ENCODE peak calls at places on chromosomes 7 and 10, in five cellular contexts. Z is hepatocyte, J is astrocyte of the spinal cord, T is fibroblast of lung, M is kidney. F is an unnamed sample.

GRCh38 chr7:100195222-100195621 is 17.5 kb downstream of the STAG3 start:
- DNase-seq in T (no peak), J (no peak), Z (no peak), M (no peak), F (no peak)

GRCh38 chr7:77439572-77439971 is 23.4 kb upstream of the GSAP start:
- DNase-seq in Z (peak), M (no peak), J (no peak), T (no peak), F (no peak)

GRCh38 chr10:114751856-114752255 is 69.7 kb upstream of the FHIP2A start:
- DNase-seq in J (peak), Z (no peak), T (peak), M (no peak), F (no peak)

GRCh38 chr7:21850531-21851285 is 95.0 kb downstream of the CDCA7L start:
- DNase-seq in Z (no peak), T (peak), J (peak), M (no peak), F (peak)

GRCh38 chr7:108299251-108300014 is 156.8 kb downstream of the NRCAM start:
- DNase-seq in Z (peak), M (no peak), J (peak), T (peak), F (no peak)

GRCh38 chr10:71038234-71038633 is 149.9 kb upstream of the PCBD1 start:
- DNase-seq in M (no peak), Z (no peak), T (no peak), J (no peak), F (no peak)

GRCh38 chr7:73945022-73945421 is 83.0 kb upstream of the ELN start:
- DNase-seq in Z (no peak), T (no peak), J (no peak), M (no peak), F (no peak)

GRCh38 chr10:17781856-17782255 is 27.3 kb upstream of the MRC1 start:
- DNase-seq in T (no peak), M (no peak), Z (no peak), J (no peak), F (no peak)

GRCh38 chr7:27686315-27686714 is 23.6 kb upstream of the HIBADH start:
- DNase-seq in J (no peak), Z (no peak), T (peak), M (no peak), F (no peak)

GRCh38 chr7:126656165-126656564 is 596.6 kb downstream of the GRM8 start:
- DNase-seq in Z (no peak), M (no peak), T (no peak), J (no peak), F (no peak)

GRCh38 chr10:17425584-17426262 is 28.7 kb downstream of the ST8SIA6 start:
- DNase-seq in J (no peak), Z (no peak), T (no peak), M (no peak), F (no peak)

GRCh38 chr7:99369767-99370353 is 4.7 kb upstream of the ARPC1B start:
- DNase-seq in Z (no peak), J (peak), T (peak), M (no peak), F (no peak)

GRCh38 chr7:158228986-158229385 is 358.6 kb downstream of the PTPRN2 start:
- DNase-seq in Z (no peak), T (no peak), J (no peak), M (no peak), F (no peak)

GRCh38 chr10:133530506-133530905 is 3.3 kb downstream of the CYP2E1 start:
- DNase-seq in J (no peak), Z (no peak), T (no peak), M (peak), F (no peak)

GRCh38 chr10:110355922-110356627 is 51.4 kb upstream of the SMNDC1 start:
- DNase-seq in T (no peak), J (no peak), Z (no peak), M (no peak), F (no peak)

GRCh38 chr7:24057243-24057642 is 226.7 kb upstream of the NPY start:
- DNase-seq in M (no peak), Z (no peak), J (no peak), T (no peak), F (no peak)
- TF ChIP-seq CTCF in M (no peak), Z (no peak), J (peak), T (no peak), F (no peak)

DNA sequence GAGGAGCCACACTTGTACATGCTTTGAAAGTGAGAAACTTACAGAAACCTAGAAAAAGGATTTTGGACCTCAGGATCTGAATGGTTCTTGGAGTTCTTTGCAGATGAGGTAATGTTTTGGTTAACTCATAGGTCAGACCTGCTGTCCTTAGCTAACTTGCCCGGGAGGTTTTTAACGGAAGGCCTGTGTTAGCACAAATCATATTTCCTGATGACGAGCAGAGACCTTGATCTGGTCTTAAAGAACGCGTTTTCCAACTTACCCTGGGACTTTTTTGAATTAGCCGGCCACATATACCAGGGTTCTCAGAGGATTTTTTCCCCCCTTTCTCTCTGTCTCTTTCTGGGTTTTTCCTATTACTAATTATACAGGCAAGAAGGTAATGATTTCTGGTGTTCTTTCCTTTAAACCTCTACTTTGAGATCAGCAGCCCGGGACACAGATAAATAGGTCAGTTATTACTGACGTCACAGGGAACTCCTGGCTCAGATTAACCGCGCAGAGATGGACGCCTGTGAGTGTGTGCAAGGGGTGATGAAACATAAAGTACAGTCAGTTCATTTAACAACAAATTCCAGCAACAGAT is 101.8 kb upstream of the KLF6 start:
- DNase-seq in M (no peak), J (peak), T (peak), Z (peak), F (peak)
- H3K4me3 ChIP-seq in M (no peak), J (no peak), T (peak), Z (no peak), F (no peak)

GRCh38 chr10:6406220-6407033 is 173.6 kb downstream of the PRKCQ start:
- DNase-seq in M (no peak), Z (no peak), J (peak), T (peak), F (no peak)
- TF ChIP-seq CTCF in M (peak), Z (peak), J (peak), T (peak), F (peak)

DNA sequence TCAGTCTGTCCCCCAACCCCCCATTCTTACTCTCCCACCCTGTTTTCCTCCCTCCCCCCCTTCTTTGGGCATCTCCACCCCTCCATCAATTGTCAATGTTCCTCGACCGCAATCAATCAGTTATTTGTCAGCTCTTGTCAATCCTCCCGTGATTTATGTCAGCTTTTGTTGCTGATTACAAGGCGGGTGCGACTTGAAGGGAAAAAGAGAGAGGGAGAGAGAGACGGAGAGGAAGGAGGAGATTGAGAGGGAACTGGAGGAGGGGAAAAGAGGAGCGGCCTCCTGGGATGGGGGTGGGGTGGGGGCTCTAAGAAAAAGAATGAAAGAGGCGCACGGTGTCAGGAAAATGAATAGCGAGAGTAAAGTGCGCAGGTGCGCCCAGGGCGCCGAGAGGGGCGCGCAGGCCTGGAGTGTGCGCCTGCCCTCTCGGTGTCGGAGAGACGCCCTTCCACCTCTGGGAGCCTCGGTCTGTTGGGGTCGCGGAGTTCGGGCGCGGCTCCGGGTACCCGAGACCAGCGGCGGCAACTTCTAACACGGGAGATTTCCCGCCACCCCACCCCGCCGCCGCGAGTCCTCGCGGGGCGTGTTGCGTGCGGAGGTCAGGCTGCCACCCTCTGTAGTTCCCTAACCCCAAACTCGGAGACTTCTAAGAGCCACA is 1.1 kb upstream of the ZNF503 start:
- DNase-seq in J (no peak), M (peak), Z (peak), T (no peak), F (no peak)
- H3K4me3 ChIP-seq in J (peak), M (peak), Z (peak), T (peak), F (peak)

GRCh38 chr7:47100815-47101435 is 481.0 kb downstream of the TNS3 start:
- DNase-seq in J (peak), T (peak), M (no peak), Z (peak), F (no peak)
- TF ChIP-seq CTCF in J (peak), T (peak), M (peak), Z (peak), F (peak)

GRCh38 chr7:140867467-140868314 is 57.0 kb downstream of the BRAF start:
- DNase-seq in Z (no peak), J (no peak), M (no peak), T (no peak), F (no peak)
- H3K4me3 ChIP-seq in Z (no peak), J (no peak), M (no peak), T (no peak), F (no peak)

GRCh38 chr10:128247576-128247975 is 121.4 kb upstream of the MKI67 start:
- DNase-seq in J (no peak), M (no peak), Z (no peak), T (no peak), F (no peak)

GRCh38 chr10:128245026-128245425 is 118.8 kb upstream of the MKI67 start:
- DNase-seq in M (no peak), T (no peak), Z (no peak), J (no peak), F (no peak)

GRCh38 chr10:128237710-128238109 is 111.5 kb upstream of the MKI67 start:
- DNase-seq in T (no peak), J (no peak), M (no peak), Z (no peak), F (no peak)

DNA sequence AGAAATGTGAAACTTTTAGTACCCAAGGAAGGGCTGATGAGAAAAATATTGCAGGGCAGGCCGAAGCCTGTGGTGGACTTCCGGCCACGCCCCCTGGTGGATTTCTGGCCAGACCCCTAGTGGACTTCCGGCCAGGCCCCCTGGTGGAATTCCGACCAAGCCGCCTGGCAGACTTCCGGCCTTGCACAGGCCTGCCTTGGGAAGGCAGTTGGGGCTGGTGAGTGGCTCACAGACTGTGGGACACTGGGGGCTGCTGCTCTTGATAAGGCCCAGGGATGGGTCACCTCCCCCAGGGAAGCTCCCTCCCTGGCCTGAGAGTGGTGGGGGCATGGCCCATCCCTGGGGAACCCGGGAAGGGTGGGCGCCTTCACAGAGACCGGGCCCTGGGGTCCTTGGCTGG is 116.4 kb upstream of the MKI67 start:
- DNase-seq in T (no peak), Z (no peak), J (no peak), M (no peak), F (no peak)
- TF ChIP-seq CTCF in T (no peak), Z (no peak), J (no peak), M (no peak), F (no peak)

DNA sequence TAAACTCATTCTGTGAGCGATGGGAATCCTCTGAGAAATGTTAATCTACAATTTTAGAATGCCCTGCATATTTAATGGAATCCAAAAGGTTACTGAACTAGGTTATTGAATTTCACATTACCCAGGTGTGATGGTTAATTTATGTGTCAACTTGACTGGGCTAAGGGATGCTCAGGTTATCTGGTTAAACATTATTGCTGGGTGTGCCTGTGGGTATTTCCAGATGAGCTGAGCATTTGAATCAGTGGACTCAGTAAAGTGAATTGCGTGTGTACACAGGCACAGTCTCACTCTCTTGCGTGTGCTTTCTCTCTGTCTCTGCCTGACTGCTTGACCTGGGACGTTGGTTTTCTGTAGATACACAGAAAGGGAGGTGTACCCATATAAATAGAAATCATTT is 21.7 kb downstream of the RNF32 start:
- DNase-seq in Z (peak), J (no peak), T (no peak), M (no peak), F (no peak)
- H3K4me3 ChIP-seq in Z (no peak), J (no peak), T (no peak), M (no peak), F (no peak)

GRCh38 chr10:86316990-86317389 is 49.6 kb downstream of the GRID1 start:
- DNase-seq in J (no peak), M (no peak), T (no peak), Z (no peak), F (no peak)

GRCh38 chr10:86321568-86321967 is 45.0 kb downstream of the GRID1 start:
- DNase-seq in T (no peak), M (no peak), J (no peak), Z (no peak), F (no peak)

GRCh38 chr10:86316274-86316835 is 50.2 kb downstream of the GRID1 start:
- DNase-seq in T (no peak), Z (no peak), M (no peak), J (no peak), F (no peak)

GRCh38 chr10:86317949-86318725 is 48.5 kb downstream of the GRID1 start:
- DNase-seq in T (no peak), M (no peak), Z (no peak), J (no peak), F (no peak)

GRCh38 chr10:86319626-86320025 is 47.0 kb downstream of the GRID1 start:
- DNase-seq in J (no peak), M (peak), Z (no peak), T (no peak), F (no peak)
- TF ChIP-seq CTCF in J (no peak), M (no peak), Z (no peak), T (no peak), F (no peak)

GRCh38 chr7:114047889-114048288 is 129.1 kb upstream of the PPP1R3A start:
- DNase-seq in T (peak), M (no peak), J (peak), Z (peak), F (no peak)
- H3K4me3 ChIP-seq in T (no peak), M (peak), J (no peak), Z (no peak), F (no peak)

F was measured in HFF-Myc.